ENCODE peak calls at places on chromosomes 6 and 20, in ten cellular contexts. One of them, this sample, is unnamed.

GRCh38 chr20:54197621-54198604 is 10.0 kb upstream of the PFDN4 start:
- DNase-seq in stimulated activated CD8-positive, alpha-beta memory T cell treated with anti-CD3 and anti-CD28 coated beads, Interleukin-2, amount 100 ng/mL, for 48 hours: no peak
- DNase-seq in EH: peak; percentile 60
- DNase-seq in pons: peak; percentile 24
- DNase-seq in ELF-1: no peak
- DNase-seq in activated gamma-delta T cell treated with anti-CD3 and anti-CD28 coated beads, Interleukin-2, amount 50 U/mL, for 16 hours: no peak
- DNase-seq in AG09319: peak; percentile 49
- DNase-seq in gastrocnemius medialis: no peak
- DNase-seq in cardiac septum: no peak
- DNase-seq in 8988T: no peak
- DNase-seq in this sample: no peak

GRCh38 chr6:4378319-4378996 is 243.1 kb upstream of the ECI2 start:
- DNase-seq in stimulated activated CD8-positive, alpha-beta memory T cell treated with anti-CD3 and anti-CD28 coated beads, Interleukin-2, amount 100 ng/mL, for 48 hours: no peak
- DNase-seq in EH: no peak
- DNase-seq in pons: no peak
- DNase-seq in ELF-1: no peak
- DNase-seq in activated gamma-delta T cell treated with anti-CD3 and anti-CD28 coated beads, Interleukin-2, amount 50 U/mL, for 16 hours: no peak
- DNase-seq in AG09319: no peak
- DNase-seq in gastrocnemius medialis: no peak
- DNase-seq in cardiac septum: no peak
- DNase-seq in 8988T: no peak
- DNase-seq in this sample: no peak

GRCh38 chr20:36861875-36862801 is 13.8 kb upstream of the TLDC2 start:
- DNase-seq in stimulated activated CD8-positive, alpha-beta memory T cell treated with anti-CD3 and anti-CD28 coated beads, Interleukin-2, amount 100 ng/mL, for 48 hours: no peak
- DNase-seq in EH: peak; percentile 93
- DNase-seq in pons: peak; percentile 90
- DNase-seq in ELF-1: peak; percentile 79
- DNase-seq in activated gamma-delta T cell treated with anti-CD3 and anti-CD28 coated beads, Interleukin-2, amount 50 U/mL, for 16 hours: no peak
- DNase-seq in AG09319: peak; percentile 48
- DNase-seq in gastrocnemius medialis: peak; percentile 77
- DNase-seq in cardiac septum: peak; percentile 93
- DNase-seq in 8988T: peak; percentile 92
- DNase-seq in this sample: no peak

GRCh38 chr6:134446228-134446848 is 128.4 kb upstream of the SGK1 start:
- DNase-seq in stimulated activated CD8-positive, alpha-beta memory T cell treated with anti-CD3 and anti-CD28 coated beads, Interleukin-2, amount 100 ng/mL, for 48 hours: no peak
- DNase-seq in EH: peak; percentile 75
- DNase-seq in pons: peak; percentile 87
- DNase-seq in ELF-1: no peak
- DNase-seq in activated gamma-delta T cell treated with anti-CD3 and anti-CD28 coated beads, Interleukin-2, amount 50 U/mL, for 16 hours: no peak
- DNase-seq in AG09319: peak; percentile 95
- DNase-seq in gastrocnemius medialis: no peak
- DNase-seq in cardiac septum: no peak
- DNase-seq in 8988T: no peak
- DNase-seq in this sample: no peak

GRCh38 chr6:117483004-117483644 is 650 bp downstream of the DCBLD1 start:
- DNase-seq in stimulated activated CD8-positive, alpha-beta memory T cell treated with anti-CD3 and anti-CD28 coated beads, Interleukin-2, amount 100 ng/mL, for 48 hours: peak; percentile 10
- DNase-seq in EH: peak; percentile 72
- DNase-seq in pons: peak; percentile 25
- DNase-seq in ELF-1: peak; percentile 90
- DNase-seq in activated gamma-delta T cell treated with anti-CD3 and anti-CD28 coated beads, Interleukin-2, amount 50 U/mL, for 16 hours: no peak
- DNase-seq in AG09319: no peak
- DNase-seq in gastrocnemius medialis: peak; percentile 62
- DNase-seq in cardiac septum: peak; percentile 77
- DNase-seq in 8988T: peak; percentile 43
- DNase-seq in this sample: peak; percentile 49

GRCh38 chr20:11716239-11716944 is 201.3 kb upstream of the BTBD3 start:
- DNase-seq in stimulated activated CD8-positive, alpha-beta memory T cell treated with anti-CD3 and anti-CD28 coated beads, Interleukin-2, amount 100 ng/mL, for 48 hours: no peak
- DNase-seq in EH: peak; percentile 88
- DNase-seq in pons: no peak
- DNase-seq in ELF-1: peak; percentile 76
- DNase-seq in activated gamma-delta T cell treated with anti-CD3 and anti-CD28 coated beads, Interleukin-2, amount 50 U/mL, for 16 hours: no peak
- DNase-seq in AG09319: peak; percentile 8
- DNase-seq in gastrocnemius medialis: no peak
- DNase-seq in cardiac septum: no peak
- DNase-seq in 8988T: no peak
- DNase-seq in this sample: no peak

GRCh38 chr6:46909371-46909770 is 12.4 kb downstream of the ADGRF5 start:
- DNase-seq in stimulated activated CD8-positive, alpha-beta memory T cell treated with anti-CD3 and anti-CD28 coated beads, Interleukin-2, amount 100 ng/mL, for 48 hours: no peak
- DNase-seq in EH: peak; percentile 27
- DNase-seq in pons: no peak
- DNase-seq in ELF-1: peak; percentile 15
- DNase-seq in activated gamma-delta T cell treated with anti-CD3 and anti-CD28 coated beads, Interleukin-2, amount 50 U/mL, for 16 hours: no peak
- DNase-seq in AG09319: no peak
- DNase-seq in gastrocnemius medialis: no peak
- DNase-seq in cardiac septum: no peak
- DNase-seq in 8988T: no peak
- DNase-seq in this sample: no peak

GRCh38 chr20:13953227-13953626 is 37.2 kb downstream of the SEL1L2 start:
- DNase-seq in stimulated activated CD8-positive, alpha-beta memory T cell treated with anti-CD3 and anti-CD28 coated beads, Interleukin-2, amount 100 ng/mL, for 48 hours: no peak
- DNase-seq in EH: no peak
- DNase-seq in pons: no peak
- DNase-seq in ELF-1: peak; percentile 28
- DNase-seq in activated gamma-delta T cell treated with anti-CD3 and anti-CD28 coated beads, Interleukin-2, amount 50 U/mL, for 16 hours: no peak
- DNase-seq in AG09319: no peak
- DNase-seq in gastrocnemius medialis: no peak
- DNase-seq in cardiac septum: no peak
- DNase-seq in 8988T: no peak
- DNase-seq in this sample: no peak

GRCh38 chr6:13733178-13733851 is 21.7 kb upstream of the RANBP9 start:
- DNase-seq in stimulated activated CD8-positive, alpha-beta memory T cell treated with anti-CD3 and anti-CD28 coated beads, Interleukin-2, amount 100 ng/mL, for 48 hours: no peak
- DNase-seq in EH: peak; percentile 89
- DNase-seq in pons: no peak
- DNase-seq in ELF-1: no peak
- DNase-seq in activated gamma-delta T cell treated with anti-CD3 and anti-CD28 coated beads, Interleukin-2, amount 50 U/mL, for 16 hours: no peak
- DNase-seq in AG09319: peak; percentile 77
- DNase-seq in gastrocnemius medialis: peak; percentile 94
- DNase-seq in cardiac septum: peak; percentile 81
- DNase-seq in 8988T: no peak
- DNase-seq in this sample: no peak

GRCh38 chr6:2562721-2563120 is 188.0 kb downstream of the MYLK4 start:
- DNase-seq in stimulated activated CD8-positive, alpha-beta memory T cell treated with anti-CD3 and anti-CD28 coated beads, Interleukin-2, amount 100 ng/mL, for 48 hours: no peak
- DNase-seq in EH: no peak
- DNase-seq in pons: no peak
- DNase-seq in ELF-1: peak; percentile 14
- DNase-seq in activated gamma-delta T cell treated with anti-CD3 and anti-CD28 coated beads, Interleukin-2, amount 50 U/mL, for 16 hours: no peak
- DNase-seq in AG09319: no peak
- DNase-seq in gastrocnemius medialis: no peak
- DNase-seq in cardiac septum: no peak
- DNase-seq in 8988T: no peak
- DNase-seq in this sample: no peak

GRCh38 chr6:166420351-166420750 is 37.6 kb upstream of the MPC1 start:
- DNase-seq in stimulated activated CD8-positive, alpha-beta memory T cell treated with anti-CD3 and anti-CD28 coated beads, Interleukin-2, amount 100 ng/mL, for 48 hours: no peak
- DNase-seq in EH: peak; percentile 56
- DNase-seq in pons: peak; percentile 93
- DNase-seq in ELF-1: no peak
- DNase-seq in activated gamma-delta T cell treated with anti-CD3 and anti-CD28 coated beads, Interleukin-2, amount 50 U/mL, for 16 hours: no peak
- DNase-seq in AG09319: no peak
- DNase-seq in gastrocnemius medialis: no peak
- DNase-seq in cardiac septum: peak; percentile 17
- DNase-seq in 8988T: no peak
- DNase-seq in this sample: no peak

GRCh38 chr6:128848169-128848935 is 34.6 kb upstream of the LAMA2 start:
- DNase-seq in stimulated activated CD8-positive, alpha-beta memory T cell treated with anti-CD3 and anti-CD28 coated beads, Interleukin-2, amount 100 ng/mL, for 48 hours: no peak
- DNase-seq in EH: no peak
- DNase-seq in pons: peak; percentile 28
- DNase-seq in ELF-1: peak; percentile 4
- DNase-seq in activated gamma-delta T cell treated with anti-CD3 and anti-CD28 coated beads, Interleukin-2, amount 50 U/mL, for 16 hours: no peak
- DNase-seq in AG09319: no peak
- DNase-seq in gastrocnemius medialis: no peak
- DNase-seq in cardiac septum: no peak
- DNase-seq in 8988T: no peak
- DNase-seq in this sample: no peak

GRCh38 chr6:117307655-117308054 is 42.3 kb downstream of the VGLL2 start:
- DNase-seq in stimulated activated CD8-positive, alpha-beta memory T cell treated with anti-CD3 and anti-CD28 coated beads, Interleukin-2, amount 100 ng/mL, for 48 hours: no peak
- DNase-seq in EH: no peak
- DNase-seq in pons: no peak
- DNase-seq in ELF-1: no peak
- DNase-seq in activated gamma-delta T cell treated with anti-CD3 and anti-CD28 coated beads, Interleukin-2, amount 50 U/mL, for 16 hours: no peak
- DNase-seq in AG09319: no peak
- DNase-seq in gastrocnemius medialis: no peak
- DNase-seq in cardiac septum: no peak
- DNase-seq in 8988T: no peak
- DNase-seq in this sample: no peak

GRCh38 chr6:153831350-153832078 is 207.5 kb upstream of the OPRM1 start:
- DNase-seq in stimulated activated CD8-positive, alpha-beta memory T cell treated with anti-CD3 and anti-CD28 coated beads, Interleukin-2, amount 100 ng/mL, for 48 hours: no peak
- DNase-seq in EH: no peak
- DNase-seq in pons: no peak
- DNase-seq in ELF-1: peak; percentile 32
- DNase-seq in activated gamma-delta T cell treated with anti-CD3 and anti-CD28 coated beads, Interleukin-2, amount 50 U/mL, for 16 hours: no peak
- DNase-seq in AG09319: no peak
- DNase-seq in gastrocnemius medialis: no peak
- DNase-seq in cardiac septum: no peak
- DNase-seq in 8988T: no peak
- DNase-seq in this sample: no peak

GRCh38 chr20:36066777-36067176 is 87.8 kb upstream of the EPB41L1 start:
- DNase-seq in stimulated activated CD8-positive, alpha-beta memory T cell treated with anti-CD3 and anti-CD28 coated beads, Interleukin-2, amount 100 ng/mL, for 48 hours: no peak
- DNase-seq in EH: no peak
- DNase-seq in pons: no peak
- DNase-seq in ELF-1: no peak
- DNase-seq in activated gamma-delta T cell treated with anti-CD3 and anti-CD28 coated beads, Interleukin-2, amount 50 U/mL, for 16 hours: no peak
- DNase-seq in AG09319: no peak
- DNase-seq in gastrocnemius medialis: no peak
- DNase-seq in cardiac septum: no peak
- DNase-seq in 8988T: no peak
- DNase-seq in this sample: no peak

GRCh38 chr20:49663112-49663511 is 50.6 kb downstream of the B4GALT5 start:
- DNase-seq in stimulated activated CD8-positive, alpha-beta memory T cell treated with anti-CD3 and anti-CD28 coated beads, Interleukin-2, amount 100 ng/mL, for 48 hours: no peak
- DNase-seq in EH: no peak
- DNase-seq in pons: no peak
- DNase-seq in ELF-1: no peak
- DNase-seq in activated gamma-delta T cell treated with anti-CD3 and anti-CD28 coated beads, Interleukin-2, amount 50 U/mL, for 16 hours: no peak
- DNase-seq in AG09319: no peak
- DNase-seq in gastrocnemius medialis: no peak
- DNase-seq in cardiac septum: no peak
- DNase-seq in 8988T: no peak
- DNase-seq in this sample: no peak

GRCh38 chr20:36398515-36398914 is 92.4 kb downstream of the DLGAP4 start:
- DNase-seq in stimulated activated CD8-positive, alpha-beta memory T cell treated with anti-CD3 and anti-CD28 coated beads, Interleukin-2, amount 100 ng/mL, for 48 hours: no peak
- DNase-seq in EH: no peak
- DNase-seq in pons: no peak
- DNase-seq in ELF-1: no peak
- DNase-seq in activated gamma-delta T cell treated with anti-CD3 and anti-CD28 coated beads, Interleukin-2, amount 50 U/mL, for 16 hours: no peak
- DNase-seq in AG09319: no peak
- DNase-seq in gastrocnemius medialis: no peak
- DNase-seq in cardiac septum: no peak
- DNase-seq in 8988T: no peak
- DNase-seq in this sample: no peak

GRCh38 chr20:17825949-17826843 is 126.4 kb downstream of the BANF2 start:
- DNase-seq in stimulated activated CD8-positive, alpha-beta memory T cell treated with anti-CD3 and anti-CD28 coated beads, Interleukin-2, amount 100 ng/mL, for 48 hours: peak; percentile 22
- DNase-seq in EH: peak; percentile 55
- DNase-seq in pons: no peak
- DNase-seq in ELF-1: no peak
- DNase-seq in activated gamma-delta T cell treated with anti-CD3 and anti-CD28 coated beads, Interleukin-2, amount 50 U/mL, for 16 hours: no peak
- DNase-seq in AG09319: no peak
- DNase-seq in gastrocnemius medialis: no peak
- DNase-seq in cardiac septum: peak; percentile 26
- DNase-seq in 8988T: no peak
- DNase-seq in this sample: peak; percentile 82

GRCh38 chr6:132669690-132670291 is 10.8 kb upstream of the TAAR1 start:
- DNase-seq in stimulated activated CD8-positive, alpha-beta memory T cell treated with anti-CD3 and anti-CD28 coated beads, Interleukin-2, amount 100 ng/mL, for 48 hours: no peak
- DNase-seq in EH: peak; percentile 25
- DNase-seq in pons: peak; percentile 60
- DNase-seq in ELF-1: no peak
- DNase-seq in activated gamma-delta T cell treated with anti-CD3 and anti-CD28 coated beads, Interleukin-2, amount 50 U/mL, for 16 hours: no peak
- DNase-seq in AG09319: peak; percentile 7
- DNase-seq in gastrocnemius medialis: no peak
- DNase-seq in cardiac septum: no peak
- DNase-seq in 8988T: no peak
- DNase-seq in this sample: peak; percentile 47

GRCh38 chr6:17354700-17355403 is 38.5 kb upstream of the CAP2 start:
- DNase-seq in stimulated activated CD8-positive, alpha-beta memory T cell treated with anti-CD3 and anti-CD28 coated beads, Interleukin-2, amount 100 ng/mL, for 48 hours: no peak
- DNase-seq in EH: peak; percentile 73
- DNase-seq in pons: no peak
- DNase-seq in ELF-1: no peak
- DNase-seq in activated gamma-delta T cell treated with anti-CD3 and anti-CD28 coated beads, Interleukin-2, amount 50 U/mL, for 16 hours: no peak
- DNase-seq in AG09319: no peak
- DNase-seq in gastrocnemius medialis: no peak
- DNase-seq in cardiac septum: no peak
- DNase-seq in 8988T: peak; percentile 38
- DNase-seq in this sample: no peak

GRCh38 chr6:152948150-152948768 is 34.6 kb downstream of the FBXO5 start:
- DNase-seq in stimulated activated CD8-positive, alpha-beta memory T cell treated with anti-CD3 and anti-CD28 coated beads, Interleukin-2, amount 100 ng/mL, for 48 hours: no peak
- DNase-seq in EH: peak; percentile 57
- DNase-seq in pons: peak; percentile 71
- DNase-seq in ELF-1: no peak
- DNase-seq in activated gamma-delta T cell treated with anti-CD3 and anti-CD28 coated beads, Interleukin-2, amount 50 U/mL, for 16 hours: no peak
- DNase-seq in AG09319: no peak
- DNase-seq in gastrocnemius medialis: no peak
- DNase-seq in cardiac septum: no peak
- DNase-seq in 8988T: no peak
- DNase-seq in this sample: peak; percentile 49

GRCh38 chr6:31042801-31043200 is 32.5 kb downstream of the MUC22 start:
- DNase-seq in stimulated activated CD8-positive, alpha-beta memory T cell treated with anti-CD3 and anti-CD28 coated beads, Interleukin-2, amount 100 ng/mL, for 48 hours: no peak
- DNase-seq in EH: peak; percentile 69
- DNase-seq in pons: peak; percentile 76
- DNase-seq in ELF-1: peak; percentile 84
- DNase-seq in activated gamma-delta T cell treated with anti-CD3 and anti-CD28 coated beads, Interleukin-2, amount 50 U/mL, for 16 hours: peak; percentile 3
- DNase-seq in AG09319: no peak
- DNase-seq in gastrocnemius medialis: peak; percentile 67
- DNase-seq in cardiac septum: no peak
- DNase-seq in 8988T: peak; percentile 47
- DNase-seq in this sample: peak; percentile 42